ENCODE peak calls at places on chromosomes 7 and 10, in six cellular contexts. R, D, K, E, U and Q are unnamed samples.
A peak's percentile ranks its signal among the peaks of the same experiment; 100 is the strongest.

GRCh38 chr7:85186083-85186520 is 754 bp downstream of the SEMA3D start:
- DNase-seq in R (peak; percentile 11), D (peak; percentile 60), K (no peak), E (peak; percentile 44), U (peak; percentile 63), Q (peak; percentile 84)

GRCh38 chr10:100508691-100509150 is 10.9 kb downstream of the SEC31B start:
- DNase-seq in R (peak; percentile 79), D (peak; percentile 47), K (no peak), E (no peak), U (peak; percentile 70), Q (peak; percentile 29)

GRCh38 chr10:14327535-14327934 is 3.2 kb downstream of the FRMD4A start:
- DNase-seq in R (no peak), D (no peak), K (no peak), E (no peak), U (peak; percentile 24), Q (no peak)

GRCh38 chr10:23343591-23344225 is 889 bp downstream of the C10orf67 start:
- DNase-seq in R (no peak), D (peak; percentile 55), K (peak; percentile 51), E (peak; percentile 22), U (peak; percentile 79), Q (no peak)

GRCh38 chr10:23643396-23643795 is 204.5 kb downstream of the OTUD1 start:
- DNase-seq in R (no peak), D (no peak), K (no peak), E (peak; percentile 41), U (no peak), Q (peak; percentile 39)

GRCh38 chr7:50584793-50585399 is 19.7 kb upstream of the DDC start:
- DNase-seq in R (no peak), D (peak; percentile 98), K (no peak), E (no peak), U (no peak), Q (no peak)

GRCh38 chr7:30661926-30662325 is 20.3 kb downstream of the CRHR2 start:
- DNase-seq in R (no peak), D (no peak), K (no peak), E (no peak), U (no peak), Q (no peak)

GRCh38 chr10:69153227-69153626 is 26.8 kb upstream of the SUPV3L1 start:
- DNase-seq in R (no peak), D (no peak), K (no peak), E (no peak), U (no peak), Q (no peak)

GRCh38 chr7:30276203-30276900 is 8.0 kb upstream of the ZNRF2 start:
- DNase-seq in R (peak; percentile 40), D (peak; percentile 39), K (no peak), E (no peak), U (peak; percentile 67), Q (peak; percentile 66)

GRCh38 chr7:156829669-156830336 is 63.2 kb downstream of the LMBR1 start:
- DNase-seq in R (no peak), D (peak; percentile 25), K (no peak), E (no peak), U (no peak), Q (no peak)

GRCh38 chr10:51960494-51960895 is 261.1 kb upstream of the CSTF2T start:
- DNase-seq in R (peak; percentile 19), D (peak; percentile 18), K (no peak), E (no peak), U (peak; percentile 34), Q (peak; percentile 63)

GRCh38 chr7:91325731-91326130 is 61.5 kb downstream of the FZD1 start:
- DNase-seq in R (no peak), D (no peak), K (no peak), E (no peak), U (no peak), Q (no peak)

GRCh38 chr7:136807598-136807997 is 60.9 kb upstream of the CHRM2 start:
- DNase-seq in R (no peak), D (no peak), K (no peak), E (no peak), U (peak; percentile 34), Q (no peak)

GRCh38 chr10:24822557-24822956 is 98.9 kb upstream of the ARHGAP21 start:
- DNase-seq in R (no peak), D (no peak), K (no peak), E (no peak), U (no peak), Q (no peak)

GRCh38 chr10:75568721-75569120 is 137.3 kb downstream of the LRMDA start:
- DNase-seq in R (no peak), D (peak; percentile 26), K (no peak), E (no peak), U (no peak), Q (peak; percentile 59)

GRCh38 chr7:68640103-68640502 is 958.2 kb upstream of the AUTS2 start:
- DNase-seq in R (no peak), D (no peak), K (no peak), E (no peak), U (no peak), Q (no peak)

GRCh38 chr10:23095966-23096813 is 811 bp downstream of the MSRB2 start:
- DNase-seq in R (peak; percentile 34), D (peak; percentile 54), K (no peak), E (peak; percentile 52), U (peak; percentile 25), Q (peak; percentile 46)

GRCh38 chr10:24622781-24623301 is 100.8 kb downstream of the ARHGAP21 start:
- DNase-seq in R (no peak), D (no peak), K (no peak), E (no peak), U (no peak), Q (no peak)

GRCh38 chr10:18224626-18225445 is 84.6 kb downstream of the CACNB2 start:
- DNase-seq in R (no peak), D (no peak), K (no peak), E (no peak), U (no peak), Q (no peak)

GRCh38 chr7:55018361-55019328 is at the start of gene EGFR:
- DNase-seq in R (peak; percentile 78), D (peak; percentile 80), K (no peak), E (peak; percentile 80), U (peak; percentile 91), Q (peak; percentile 65)

GRCh38 chr7:138945169-138945568 is 36.0 kb downstream of the KIAA1549 start:
- DNase-seq in R (no peak), D (no peak), K (no peak), E (no peak), U (no peak), Q (no peak)

GRCh38 chr10:89649051-89649450 is 4.0 kb upstream of the PANK1 start:
- DNase-seq in R (no peak), D (no peak), K (no peak), E (no peak), U (no peak), Q (no peak)

GRCh38 chr7:153522261-153522660 is 529.9 kb upstream of the DPP6 start:
- DNase-seq in R (no peak), D (no peak), K (no peak), E (no peak), U (no peak), Q (no peak)

GRCh38 chr7:107180378-107180777 is 11.6 kb downstream of the HBP1 start:
- DNase-seq in R (peak; percentile 16), D (peak; percentile 84), K (no peak), E (no peak), U (no peak), Q (peak; percentile 57)

GRCh38 chr10:21473541-21473940 is 51.9 kb downstream of the SKIDA1 start:
- DNase-seq in R (no peak), D (no peak), K (no peak), E (no peak), U (no peak), Q (no peak)

GRCh38 chr10:60043561-60043960 is 137.2 kb upstream of the CCDC6 start:
- DNase-seq in R (no peak), D (no peak), K (no peak), E (no peak), U (no peak), Q (no peak)

GRCh38 chr7:90723866-90724265 is 127.7 kb downstream of the CDK14 start:
- DNase-seq in R (no peak), D (peak; percentile 52), K (no peak), E (no peak), U (no peak), Q (peak; percentile 74)

GRCh38 chr10:14758994-14759664 is 15.6 kb downstream of the FAM107B start:
- DNase-seq in R (no peak), D (no peak), K (no peak), E (no peak), U (peak; percentile 27), Q (no peak)

GRCh38 chr7:94701555-94701973 is 45.6 kb upstream of the SGCE start:
- DNase-seq in R (peak; percentile 7), D (peak; percentile 73), K (no peak), E (no peak), U (no peak), Q (peak; percentile 57)

GRCh38 chr7:69439636-69440325 is 158.5 kb upstream of the AUTS2 start:
- DNase-seq in R (no peak), D (no peak), K (no peak), E (no peak), U (no peak), Q (no peak)

GRCh38 chr10:24444337-24444736 is 235.4 kb downstream of the KIAA1217 start:
- DNase-seq in R (no peak), D (peak; percentile 76), K (no peak), E (no peak), U (no peak), Q (no peak)

GRCh38 chr10:32963102-32963501 is 5.1 kb upstream of the ITGB1 start:
- DNase-seq in R (no peak), D (peak; percentile 60), K (no peak), E (no peak), U (no peak), Q (no peak)
- H3K27ac ChIP-seq in R (peak overlapping the region; percentile 100), D (peak overlapping the region; percentile 90), K (no peak overlapping the region), E (peak overlapping the region; percentile 70), U (peak overlapping the region; percentile 70), Q (no peak overlapping the region)

GRCh38 chr7:36280840-36281812 is 108.5 kb upstream of the ANLN start:
- DNase-seq in R (peak; percentile 85), D (peak; percentile 51), K (peak; percentile 71), E (peak; percentile 85), U (peak; percentile 69), Q (peak; percentile 66)
- H3K27ac ChIP-seq in R (peak overlapping the region; percentile 95), D (no peak overlapping the region), K (peak overlapping the region; percentile 89), E (peak overlapping the region; percentile 67), U (peak overlapping the region; percentile 74), Q (peak overlapping the region; percentile 27)

GRCh38 chr10:3095373-3096139 is 28.2 kb downstream of the PFKP start:
- DNase-seq in R (peak; percentile 92), D (peak; percentile 98), K (no peak), E (peak; percentile 63), U (no peak), Q (no peak)
- H3K27ac ChIP-seq in R (peak overlapping the region; percentile 99), D (peak overlapping the region; percentile 99), K (no peak overlapping the region), E (peak overlapping the region; percentile 81), U (peak overlapping the region; percentile 75), Q (peak overlapping the region; percentile 63)

GRCh38 chr7:128353189-128353588 is 8.3 kb downstream of the PRRT4 start:
- DNase-seq in R (no peak), D (no peak), K (no peak), E (no peak), U (peak; percentile 30), Q (no peak)

GRCh38 chr7:128352138-128352537 is 8.4 kb upstream of the RBM28 start:
- DNase-seq in R (no peak), D (no peak), K (no peak), E (no peak), U (peak; percentile 63), Q (no peak)

GRCh38 chr7:128353610-128354009 is 7.9 kb downstream of the PRRT4 start:
- DNase-seq in R (no peak), D (no peak), K (no peak), E (no peak), U (no peak), Q (no peak)

GRCh38 chr7:128351296-128352123 is 7.8 kb upstream of the RBM28 start:
- DNase-seq in R (no peak), D (no peak), K (no peak), E (no peak), U (peak; percentile 48), Q (no peak)

GRCh38 chr7:128352636-128353035 is 8.9 kb downstream of the PRRT4 start:
- DNase-seq in R (no peak), D (no peak), K (no peak), E (no peak), U (no peak), Q (no peak)
- H3K27ac ChIP-seq in R (no peak overlapping the region), D (no peak overlapping the region), K (no peak overlapping the region), E (no peak overlapping the region), U (peak overlapping the region; percentile 45), Q (no peak overlapping the region)